ENCODE peak calls at places on chromosomes 6 and 20, in nine cellular contexts. One of them, this sample, is unnamed.

GRCh38 chr20:24443436-24443835 is 26.0 kb upstream of the SYNDIG1 start:
- DNase-seq in fibroblast of lung: no peak
- DNase-seq in left ventricle myocardium inferior: no peak
- DNase-seq in hepatocyte: no peak
- DNase-seq in psoas muscle: no peak
- DNase-seq in stomach: no peak
- DNase-seq in cardiac muscle cell: no peak
- DNase-seq in A549: no peak
- DNase-seq in heart left ventricle: no peak
- DNase-seq in this sample: no peak

GRCh38 chr20:33828326-33828834 is 17.2 kb downstream of the CHMP4B start:
- DNase-seq in left ventricle myocardium inferior: no peak
- DNase-seq in fibroblast of lung: no peak
- DNase-seq in heart left ventricle: no peak
- DNase-seq in cardiac muscle cell: no peak
- DNase-seq in psoas muscle: no peak
- DNase-seq in A549: no peak
- DNase-seq in stomach: no peak
- DNase-seq in hepatocyte: no peak
- DNase-seq in this sample: no peak

GRCh38 chr6:42099340-42100028 is 42.9 kb downstream of the C6orf132 start:
- DNase-seq in stomach: peak
- DNase-seq in left ventricle myocardium inferior: no peak
- DNase-seq in hepatocyte: peak
- DNase-seq in cardiac muscle cell: no peak
- DNase-seq in psoas muscle: no peak
- DNase-seq in heart left ventricle: no peak
- DNase-seq in A549: no peak
- DNase-seq in fibroblast of lung: peak
- DNase-seq in this sample: peak

GRCh38 chr6:146700078-146700686 is 101.4 kb downstream of the ADGB start:
- DNase-seq in stomach: peak
- DNase-seq in heart left ventricle: peak
- DNase-seq in cardiac muscle cell: peak
- DNase-seq in hepatocyte: peak
- DNase-seq in psoas muscle: peak
- DNase-seq in A549: peak
- DNase-seq in left ventricle myocardium inferior: peak
- DNase-seq in fibroblast of lung: peak
- DNase-seq in this sample: peak

GRCh38 chr6:118789419-118789818 is 104.5 kb upstream of the ASF1A start:
- DNase-seq in A549: no peak
- DNase-seq in heart left ventricle: no peak
- DNase-seq in fibroblast of lung: no peak
- DNase-seq in cardiac muscle cell: no peak
- DNase-seq in psoas muscle: no peak
- DNase-seq in stomach: no peak
- DNase-seq in left ventricle myocardium inferior: no peak
- DNase-seq in hepatocyte: no peak
- DNase-seq in this sample: no peak

GRCh38 chr6:43575105-43575771 is 600 bp downstream of the XPO5 start:
- DNase-seq in fibroblast of lung: peak
- DNase-seq in psoas muscle: no peak
- DNase-seq in cardiac muscle cell: peak
- DNase-seq in stomach: peak
- DNase-seq in heart left ventricle: no peak
- DNase-seq in left ventricle myocardium inferior: peak
- DNase-seq in hepatocyte: peak
- DNase-seq in A549: peak
- DNase-seq in this sample: peak

GRCh38 chr6:72524011-72524645 is 97.7 kb upstream of the KCNQ5 start:
- DNase-seq in stomach: no peak
- DNase-seq in fibroblast of lung: no peak
- DNase-seq in hepatocyte: no peak
- DNase-seq in heart left ventricle: no peak
- DNase-seq in left ventricle myocardium inferior: no peak
- DNase-seq in A549: no peak
- DNase-seq in cardiac muscle cell: no peak
- DNase-seq in psoas muscle: no peak
- DNase-seq in this sample: peak

GRCh38 chr20:50313223-50313820 is 122.7 kb downstream of the CEBPB start:
- DNase-seq in cardiac muscle cell: no peak
- DNase-seq in A549: peak
- DNase-seq in heart left ventricle: no peak
- DNase-seq in psoas muscle: no peak
- DNase-seq in stomach: no peak
- DNase-seq in hepatocyte: no peak
- DNase-seq in left ventricle myocardium inferior: no peak
- DNase-seq in fibroblast of lung: no peak
- DNase-seq in this sample: peak

GRCh38 chr6:137487947-137488735 is 6.1 kb downstream of the OLIG3 start:
- DNase-seq in stomach: no peak
- DNase-seq in heart left ventricle: no peak
- DNase-seq in left ventricle myocardium inferior: no peak
- DNase-seq in A549: no peak
- DNase-seq in cardiac muscle cell: no peak
- DNase-seq in psoas muscle: no peak
- DNase-seq in hepatocyte: no peak
- DNase-seq in fibroblast of lung: no peak
- DNase-seq in this sample: no peak

GRCh38 chr6:56220078-56220477 is 27.3 kb downstream of the COL21A1 start:
- DNase-seq in left ventricle myocardium inferior: no peak
- DNase-seq in psoas muscle: no peak
- DNase-seq in fibroblast of lung: no peak
- DNase-seq in A549: no peak
- DNase-seq in cardiac muscle cell: no peak
- DNase-seq in hepatocyte: no peak
- DNase-seq in stomach: no peak
- DNase-seq in heart left ventricle: no peak
- DNase-seq in this sample: peak

GRCh38 chr6:131199568-131200272 is 64.5 kb downstream of the AKAP7 start:
- DNase-seq in left ventricle myocardium inferior: no peak
- DNase-seq in psoas muscle: no peak
- DNase-seq in fibroblast of lung: peak
- DNase-seq in stomach: peak
- DNase-seq in hepatocyte: peak
- DNase-seq in heart left ventricle: no peak
- DNase-seq in A549: no peak
- DNase-seq in cardiac muscle cell: peak
- DNase-seq in this sample: peak

GRCh38 chr6:109491207-109491938 is 8.4 kb upstream of the ZBTB24 start:
- DNase-seq in fibroblast of lung: peak
- DNase-seq in heart left ventricle: no peak
- DNase-seq in A549: no peak
- DNase-seq in hepatocyte: peak
- DNase-seq in stomach: no peak
- DNase-seq in left ventricle myocardium inferior: no peak
- DNase-seq in cardiac muscle cell: peak
- DNase-seq in psoas muscle: no peak
- DNase-seq in this sample: no peak

GRCh38 chr6:161578478-161578877 is 304.6 kb upstream of the AGPAT4 start:
- DNase-seq in hepatocyte: no peak
- DNase-seq in left ventricle myocardium inferior: no peak
- DNase-seq in heart left ventricle: no peak
- DNase-seq in fibroblast of lung: no peak
- DNase-seq in stomach: no peak
- DNase-seq in A549: no peak
- DNase-seq in psoas muscle: no peak
- DNase-seq in cardiac muscle cell: no peak
- DNase-seq in this sample: no peak

GRCh38 chr20:51631953-51632352 is 89.4 kb upstream of the NFATC2 start:
- DNase-seq in stomach: no peak
- DNase-seq in heart left ventricle: no peak
- DNase-seq in A549: no peak
- DNase-seq in psoas muscle: no peak
- DNase-seq in cardiac muscle cell: no peak
- DNase-seq in hepatocyte: no peak
- DNase-seq in left ventricle myocardium inferior: no peak
- DNase-seq in fibroblast of lung: no peak
- DNase-seq in this sample: no peak
- H3K27ac ChIP-seq in stomach: peak
- H3K27ac ChIP-seq in heart left ventricle: peak
- H3K27ac ChIP-seq in A549: peak
- H3K27ac ChIP-seq in psoas muscle: peak
- H3K27ac ChIP-seq in cardiac muscle cell: no peak
- H3K27ac ChIP-seq in hepatocyte: peak
- H3K27ac ChIP-seq in left ventricle myocardium inferior: peak
- H3K27ac ChIP-seq in fibroblast of lung: peak
- H3K27ac ChIP-seq in this sample: no peak

GRCh38 chr6:139882234-139882633 is 507.8 kb upstream of the CITED2 start:
- DNase-seq in heart left ventricle: no peak
- DNase-seq in A549: no peak
- DNase-seq in left ventricle myocardium inferior: no peak
- DNase-seq in cardiac muscle cell: no peak
- DNase-seq in stomach: no peak
- DNase-seq in fibroblast of lung: peak
- DNase-seq in psoas muscle: no peak
- DNase-seq in hepatocyte: no peak
- DNase-seq in this sample: no peak

GRCh38 chr6:139879823-139880356 is 505.4 kb upstream of the CITED2 start:
- DNase-seq in A549: no peak
- DNase-seq in hepatocyte: no peak
- DNase-seq in left ventricle myocardium inferior: no peak
- DNase-seq in cardiac muscle cell: no peak
- DNase-seq in psoas muscle: no peak
- DNase-seq in fibroblast of lung: no peak
- DNase-seq in heart left ventricle: no peak
- DNase-seq in stomach: no peak
- DNase-seq in this sample: no peak

GRCh38 chr6:139881251-139881650 is 506.8 kb upstream of the CITED2 start:
- DNase-seq in psoas muscle: no peak
- DNase-seq in left ventricle myocardium inferior: no peak
- DNase-seq in A549: no peak
- DNase-seq in stomach: no peak
- DNase-seq in hepatocyte: no peak
- DNase-seq in heart left ventricle: no peak
- DNase-seq in fibroblast of lung: no peak
- DNase-seq in cardiac muscle cell: no peak
- DNase-seq in this sample: no peak

GRCh38 chr6:139882977-139883728 is 508.7 kb upstream of the CITED2 start:
- DNase-seq in A549: no peak
- DNase-seq in stomach: no peak
- DNase-seq in heart left ventricle: no peak
- DNase-seq in fibroblast of lung: peak
- DNase-seq in left ventricle myocardium inferior: no peak
- DNase-seq in hepatocyte: no peak
- DNase-seq in psoas muscle: no peak
- DNase-seq in cardiac muscle cell: peak
- DNase-seq in this sample: peak

DNA sequence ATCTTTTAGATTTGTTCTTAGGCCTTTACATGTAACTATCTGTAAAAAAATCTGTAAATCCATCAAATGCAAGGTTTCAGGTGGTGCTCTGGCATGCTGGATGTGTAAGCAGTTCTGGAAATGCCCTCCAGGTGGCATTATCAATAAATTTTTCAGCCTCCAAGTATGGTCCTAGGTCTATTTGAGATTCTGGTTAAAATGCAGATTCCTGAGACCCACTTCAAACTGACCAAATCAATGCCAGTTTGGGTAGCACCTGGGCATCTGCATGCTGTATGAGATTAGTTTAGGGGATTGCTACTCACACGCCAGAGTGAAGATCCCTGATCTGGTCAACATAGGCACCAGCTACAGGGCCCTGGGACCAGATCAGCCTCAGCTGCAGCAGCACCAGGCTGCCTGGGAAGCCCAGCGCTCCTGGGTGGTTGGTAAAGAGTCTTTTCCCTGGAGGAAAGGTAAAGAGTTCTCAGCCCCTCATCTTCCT is 507.3 kb upstream of the CITED2 start:
- DNase-seq in stomach: no peak
- DNase-seq in fibroblast of lung: peak
- DNase-seq in psoas muscle: no peak
- DNase-seq in cardiac muscle cell: peak
- DNase-seq in A549: peak
- DNase-seq in heart left ventricle: no peak
- DNase-seq in hepatocyte: peak
- DNase-seq in left ventricle myocardium inferior: no peak
- DNase-seq in this sample: peak
- TF ChIP-seq CTCF in stomach: peak
- TF ChIP-seq CTCF in fibroblast of lung: peak
- TF ChIP-seq CTCF in psoas muscle: peak
- TF ChIP-seq CTCF in cardiac muscle cell: peak
- TF ChIP-seq CTCF in A549: peak
- TF ChIP-seq CTCF in heart left ventricle: peak
- TF ChIP-seq CTCF in hepatocyte: peak
- TF ChIP-seq CTCF in left ventricle myocardium inferior: peak
- TF ChIP-seq CTCF in this sample: peak

GRCh38 chr6:120924214-120924613 is 410.1 kb downstream of the TBC1D32 start:
- DNase-seq in hepatocyte: no peak
- DNase-seq in psoas muscle: no peak
- DNase-seq in A549: no peak
- DNase-seq in cardiac muscle cell: no peak
- DNase-seq in fibroblast of lung: no peak
- DNase-seq in stomach: no peak
- DNase-seq in heart left ventricle: no peak
- DNase-seq in left ventricle myocardium inferior: no peak
- DNase-seq in this sample: no peak
- H3K27ac ChIP-seq in hepatocyte: no peak
- H3K27ac ChIP-seq in psoas muscle: no peak
- H3K27ac ChIP-seq in A549: no peak
- H3K27ac ChIP-seq in cardiac muscle cell: no peak
- H3K27ac ChIP-seq in fibroblast of lung: no peak
- H3K27ac ChIP-seq in stomach: no peak
- H3K27ac ChIP-seq in heart left ventricle: no peak
- H3K27ac ChIP-seq in left ventricle myocardium inferior: no peak
- H3K27ac ChIP-seq in this sample: no peak

GRCh38 chr20:10530883-10531282 is 95.8 kb downstream of the SLX4IP start:
- DNase-seq in left ventricle myocardium inferior: no peak
- DNase-seq in fibroblast of lung: no peak
- DNase-seq in psoas muscle: no peak
- DNase-seq in hepatocyte: no peak
- DNase-seq in cardiac muscle cell: no peak
- DNase-seq in heart left ventricle: no peak
- DNase-seq in A549: no peak
- DNase-seq in stomach: no peak
- DNase-seq in this sample: no peak

GRCh38 chr20:10536531-10536930 is 101.4 kb downstream of the SLX4IP start:
- DNase-seq in cardiac muscle cell: no peak
- DNase-seq in hepatocyte: peak
- DNase-seq in stomach: peak
- DNase-seq in heart left ventricle: no peak
- DNase-seq in A549: no peak
- DNase-seq in psoas muscle: no peak
- DNase-seq in left ventricle myocardium inferior: no peak
- DNase-seq in fibroblast of lung: peak
- DNase-seq in this sample: no peak

GRCh38 chr20:10531848-10532247 is 96.7 kb downstream of the SLX4IP start:
- DNase-seq in heart left ventricle: no peak
- DNase-seq in A549: no peak
- DNase-seq in psoas muscle: no peak
- DNase-seq in left ventricle myocardium inferior: no peak
- DNase-seq in cardiac muscle cell: no peak
- DNase-seq in fibroblast of lung: peak
- DNase-seq in stomach: no peak
- DNase-seq in hepatocyte: no peak
- DNase-seq in this sample: no peak

GRCh38 chr20:10527781-10528180 is 92.7 kb downstream of the SLX4IP start:
- DNase-seq in left ventricle myocardium inferior: no peak
- DNase-seq in stomach: no peak
- DNase-seq in fibroblast of lung: no peak
- DNase-seq in psoas muscle: no peak
- DNase-seq in cardiac muscle cell: no peak
- DNase-seq in heart left ventricle: no peak
- DNase-seq in A549: no peak
- DNase-seq in hepatocyte: no peak
- DNase-seq in this sample: no peak

GRCh38 chr20:10532351-10532750 is 97.2 kb downstream of the SLX4IP start:
- DNase-seq in A549: no peak
- DNase-seq in psoas muscle: no peak
- DNase-seq in cardiac muscle cell: no peak
- DNase-seq in fibroblast of lung: no peak
- DNase-seq in heart left ventricle: no peak
- DNase-seq in left ventricle myocardium inferior: no peak
- DNase-seq in stomach: no peak
- DNase-seq in hepatocyte: no peak
- DNase-seq in this sample: no peak
- TF ChIP-seq CTCF in A549: no peak
- TF ChIP-seq CTCF in psoas muscle: no peak
- TF ChIP-seq CTCF in cardiac muscle cell: no peak
- TF ChIP-seq CTCF in fibroblast of lung: no peak
- TF ChIP-seq CTCF in heart left ventricle: no peak
- TF ChIP-seq CTCF in left ventricle myocardium inferior: no peak
- TF ChIP-seq CTCF in stomach: no peak
- TF ChIP-seq CTCF in hepatocyte: no peak
- TF ChIP-seq CTCF in this sample: no peak